ENCODE peak calls at places on chromosomes 1 and 21, in six cellular contexts. One of them, this sample, is unnamed.

GRCh38 chr1:211331011-211331709 is 4.5 kb downstream of the TRAF5 start:
- DNase-seq in A549: no peak
- DNase-seq in cardiac muscle cell: no peak
- DNase-seq in OCI-LY7: no peak
- DNase-seq in HCT116: no peak
- DNase-seq in GM12865: no peak
- DNase-seq in this sample: no peak

GRCh38 chr1:156502749-156503671 is 2.4 kb upstream of the MEF2D start:
- DNase-seq in A549: peak; percentile 96
- DNase-seq in cardiac muscle cell: peak; percentile 92
- DNase-seq in OCI-LY7: peak; percentile 30
- DNase-seq in HCT116: peak; percentile 94
- DNase-seq in GM12865: no peak
- DNase-seq in this sample: no peak

GRCh38 chr1:109739738-109740614 is 862 bp downstream of the GSTM3 start:
- DNase-seq in A549: peak; percentile 56
- DNase-seq in cardiac muscle cell: peak; percentile 70
- DNase-seq in OCI-LY7: no peak
- DNase-seq in HCT116: no peak
- DNase-seq in GM12865: peak; percentile 68
- DNase-seq in this sample: peak; percentile 82

GRCh38 chr1:154352581-154353459 is 27.5 kb downstream of the ATP8B2 start:
- DNase-seq in A549: no peak
- DNase-seq in cardiac muscle cell: peak; percentile 76
- DNase-seq in OCI-LY7: no peak
- DNase-seq in HCT116: no peak
- DNase-seq in GM12865: peak; percentile 43
- DNase-seq in this sample: peak; percentile 60

GRCh38 chr21:38679531-38679930 is 126.2 kb upstream of the ETS2 start:
- DNase-seq in A549: no peak
- DNase-seq in cardiac muscle cell: peak; percentile 73
- DNase-seq in OCI-LY7: no peak
- DNase-seq in HCT116: no peak
- DNase-seq in GM12865: peak; percentile 21
- DNase-seq in this sample: peak; percentile 48

GRCh38 chr1:173097001-173097400 is 46.3 kb upstream of the TNFSF18 start:
- DNase-seq in A549: no peak
- DNase-seq in cardiac muscle cell: no peak
- DNase-seq in OCI-LY7: no peak
- DNase-seq in HCT116: no peak
- DNase-seq in GM12865: no peak
- DNase-seq in this sample: no peak

GRCh38 chr1:21937372-21938121 is 437 bp upstream of the HSPG2 start:
- DNase-seq in A549: peak; percentile 74
- DNase-seq in cardiac muscle cell: peak; percentile 92
- DNase-seq in OCI-LY7: peak; percentile 77
- DNase-seq in HCT116: peak; percentile 60
- DNase-seq in GM12865: peak; percentile 59
- DNase-seq in this sample: peak; percentile 89

GRCh38 chr1:162251102-162251501 is 125.6 kb downstream of the SPATA46 start:
- DNase-seq in A549: no peak
- DNase-seq in cardiac muscle cell: no peak
- DNase-seq in OCI-LY7: no peak
- DNase-seq in HCT116: no peak
- DNase-seq in GM12865: no peak
- DNase-seq in this sample: no peak

GRCh38 chr1:116033322-116033721 is 57.0 kb downstream of the SLC22A15 start:
- DNase-seq in A549: no peak
- DNase-seq in cardiac muscle cell: no peak
- DNase-seq in OCI-LY7: no peak
- DNase-seq in HCT116: no peak
- DNase-seq in GM12865: no peak
- DNase-seq in this sample: no peak

GRCh38 chr1:116031299-116031698 is 55.0 kb downstream of the SLC22A15 start:
- DNase-seq in A549: no peak
- DNase-seq in cardiac muscle cell: no peak
- DNase-seq in OCI-LY7: no peak
- DNase-seq in HCT116: no peak
- DNase-seq in GM12865: no peak
- DNase-seq in this sample: no peak

GRCh38 chr1:116038679-116039078 is 62.4 kb downstream of the SLC22A15 start:
- DNase-seq in A549: no peak
- DNase-seq in cardiac muscle cell: no peak
- DNase-seq in OCI-LY7: no peak
- DNase-seq in HCT116: no peak
- DNase-seq in GM12865: no peak
- DNase-seq in this sample: no peak

GRCh38 chr1:116036255-116036654 is 59.9 kb downstream of the SLC22A15 start:
- DNase-seq in A549: no peak
- DNase-seq in cardiac muscle cell: no peak
- DNase-seq in OCI-LY7: no peak
- DNase-seq in HCT116: no peak
- DNase-seq in GM12865: no peak
- DNase-seq in this sample: no peak
- TF ChIP-seq CTCF in A549: no peak
- TF ChIP-seq CTCF in cardiac muscle cell: no peak
- TF ChIP-seq CTCF in OCI-LY7: peak; percentile 39
- TF ChIP-seq CTCF in HCT116: peak; percentile 28
- TF ChIP-seq CTCF in GM12865: no peak
- TF ChIP-seq CTCF in this sample: no peak

GRCh38 chr1:25028587-25028909 is 98.5 kb upstream of the RUNX3 start:
- DNase-seq in A549: no peak
- DNase-seq in cardiac muscle cell: no peak
- DNase-seq in OCI-LY7: no peak
- DNase-seq in HCT116: no peak
- DNase-seq in GM12865: no peak
- DNase-seq in this sample: no peak

GRCh38 chr1:25026757-25027450 is 96.8 kb upstream of the RUNX3 start:
- DNase-seq in A549: no peak
- DNase-seq in cardiac muscle cell: no peak
- DNase-seq in OCI-LY7: no peak
- DNase-seq in HCT116: no peak
- DNase-seq in GM12865: peak; percentile 78
- DNase-seq in this sample: no peak

GRCh38 chr1:25027876-25028586 is 98.0 kb upstream of the RUNX3 start:
- DNase-seq in A549: no peak
- DNase-seq in cardiac muscle cell: no peak
- DNase-seq in OCI-LY7: no peak
- DNase-seq in HCT116: no peak
- DNase-seq in GM12865: no peak
- DNase-seq in this sample: no peak

GRCh38 chr1:25030674-25031589 is 100.9 kb upstream of the RUNX3 start:
- DNase-seq in A549: no peak
- DNase-seq in cardiac muscle cell: no peak
- DNase-seq in OCI-LY7: no peak
- DNase-seq in HCT116: no peak
- DNase-seq in GM12865: peak; percentile 95
- DNase-seq in this sample: peak; percentile 80

GRCh38 chr1:25028910-25029599 is 99.0 kb upstream of the RUNX3 start:
- DNase-seq in A549: no peak
- DNase-seq in cardiac muscle cell: no peak
- DNase-seq in OCI-LY7: no peak
- DNase-seq in HCT116: no peak
- DNase-seq in GM12865: peak; percentile 86
- DNase-seq in this sample: no peak
- TF ChIP-seq CTCF in A549: no peak
- TF ChIP-seq CTCF in cardiac muscle cell: no peak
- TF ChIP-seq CTCF in OCI-LY7: no peak
- TF ChIP-seq CTCF in HCT116: no peak
- TF ChIP-seq CTCF in GM12865: no peak
- TF ChIP-seq CTCF in this sample: peak; percentile 9

DNA sequence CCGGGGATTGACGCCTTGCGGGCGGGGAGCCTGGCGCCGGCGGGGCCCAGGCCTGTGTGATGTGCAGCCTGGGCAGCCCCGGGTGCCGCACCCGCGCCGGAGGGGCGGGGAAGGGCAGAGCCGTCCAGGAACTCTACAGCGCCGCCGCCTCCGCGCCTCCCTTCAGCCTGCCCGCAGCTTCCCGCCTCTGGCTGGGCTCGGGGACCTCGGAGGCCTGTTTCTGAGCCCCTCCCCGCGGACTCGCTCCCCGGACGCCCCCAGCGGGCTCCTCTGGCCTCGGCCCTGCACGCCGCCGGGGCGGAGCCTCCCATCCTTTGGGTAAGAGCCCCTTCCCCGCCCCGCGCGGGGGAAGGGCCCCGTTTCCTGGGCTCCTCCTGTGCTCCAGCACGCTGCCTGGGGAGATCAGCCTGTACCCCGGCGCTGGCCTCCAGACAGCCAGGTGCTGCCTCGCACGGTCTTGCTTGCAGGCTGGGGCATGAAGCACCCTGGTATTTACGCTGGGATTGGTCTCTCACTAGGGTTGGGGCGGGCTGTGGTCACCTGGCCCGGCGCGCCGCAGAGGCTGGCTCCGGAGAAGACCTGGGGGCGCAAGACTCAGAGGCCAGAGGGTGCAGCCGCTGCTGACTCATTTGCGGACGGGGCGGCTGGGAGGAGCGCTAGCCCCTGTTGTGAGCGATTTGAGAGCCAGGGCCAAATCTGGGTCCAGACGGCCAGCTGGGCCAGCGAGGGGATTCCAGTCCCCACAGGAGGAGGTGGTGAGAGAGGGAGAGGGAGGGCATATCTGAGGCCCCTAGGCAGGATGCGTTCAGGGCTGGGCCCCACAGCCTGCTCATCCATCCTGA is 5.7 kb upstream of the ACOT11 start:
- DNase-seq in A549: peak; percentile 76
- DNase-seq in cardiac muscle cell: peak; percentile 68
- DNase-seq in OCI-LY7: peak; percentile 42
- DNase-seq in HCT116: peak; percentile 61
- DNase-seq in GM12865: peak; percentile 65
- DNase-seq in this sample: peak; percentile 62
- TF ChIP-seq CTCF in A549: no peak
- TF ChIP-seq CTCF in cardiac muscle cell: no peak
- TF ChIP-seq CTCF in OCI-LY7: peak; percentile 22
- TF ChIP-seq CTCF in HCT116: no peak
- TF ChIP-seq CTCF in GM12865: no peak
- TF ChIP-seq CTCF in this sample: no peak

GRCh38 chr21:15742694-15743093 is 12.9 kb downstream of the USP25 start:
- DNase-seq in A549: no peak
- DNase-seq in cardiac muscle cell: no peak
- DNase-seq in OCI-LY7: no peak
- DNase-seq in HCT116: no peak
- DNase-seq in GM12865: no peak
- DNase-seq in this sample: no peak
- TF ChIP-seq CTCF in A549: no peak
- TF ChIP-seq CTCF in cardiac muscle cell: no peak
- TF ChIP-seq CTCF in OCI-LY7: no peak
- TF ChIP-seq CTCF in HCT116: no peak
- TF ChIP-seq CTCF in GM12865: no peak
- TF ChIP-seq CTCF in this sample: no peak

GRCh38 chr1:106038260-106038659 is 1018.2 kb upstream of the PRMT6 start:
- DNase-seq in A549: no peak
- DNase-seq in cardiac muscle cell: no peak
- DNase-seq in OCI-LY7: no peak
- DNase-seq in HCT116: no peak
- DNase-seq in GM12865: no peak
- DNase-seq in this sample: no peak
- TF ChIP-seq CTCF in A549: no peak
- TF ChIP-seq CTCF in cardiac muscle cell: no peak
- TF ChIP-seq CTCF in OCI-LY7: no peak
- TF ChIP-seq CTCF in HCT116: no peak
- TF ChIP-seq CTCF in GM12865: no peak
- TF ChIP-seq CTCF in this sample: no peak

GRCh38 chr1:36650200-36651065 is 167.7 kb upstream of the CSF3R start:
- DNase-seq in A549: peak; percentile 46
- DNase-seq in cardiac muscle cell: peak; percentile 59
- DNase-seq in OCI-LY7: peak; percentile 57
- DNase-seq in HCT116: peak; percentile 60
- DNase-seq in GM12865: peak; percentile 53
- DNase-seq in this sample: peak; percentile 70
- TF ChIP-seq CTCF in A549: peak; percentile 58
- TF ChIP-seq CTCF in cardiac muscle cell: peak; percentile 97
- TF ChIP-seq CTCF in OCI-LY7: peak; percentile 95
- TF ChIP-seq CTCF in HCT116: peak; percentile 98
- TF ChIP-seq CTCF in GM12865: peak; percentile 87
- TF ChIP-seq CTCF in this sample: peak; percentile 74

DNA sequence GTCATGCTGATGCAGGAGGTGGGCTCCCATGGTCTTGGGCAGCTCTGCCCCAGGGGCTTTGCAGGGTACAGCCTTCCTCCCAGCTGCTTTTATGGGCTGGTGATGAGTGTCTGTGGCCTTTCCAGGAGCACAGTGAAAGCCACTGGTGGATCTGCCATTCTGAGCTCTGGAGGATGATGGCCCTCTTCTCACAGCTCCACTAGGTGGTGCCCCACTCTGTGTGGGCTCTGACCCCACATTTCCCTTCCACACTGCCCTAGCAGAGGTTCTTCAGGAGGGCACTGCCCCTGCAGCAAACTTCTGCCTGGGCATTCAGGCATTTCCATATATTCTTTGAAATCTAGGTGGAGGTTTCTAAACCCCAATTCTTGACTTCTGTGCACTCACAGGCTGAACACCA is 1188.6 kb downstream of the MRPL39 start:
- DNase-seq in A549: no peak
- DNase-seq in cardiac muscle cell: no peak
- DNase-seq in OCI-LY7: no peak
- DNase-seq in HCT116: no peak
- DNase-seq in GM12865: no peak
- DNase-seq in this sample: no peak
- TF ChIP-seq CTCF in A549: no peak
- TF ChIP-seq CTCF in cardiac muscle cell: no peak
- TF ChIP-seq CTCF in OCI-LY7: no peak
- TF ChIP-seq CTCF in HCT116: no peak
- TF ChIP-seq CTCF in GM12865: no peak
- TF ChIP-seq CTCF in this sample: no peak

GRCh38 chr21:21003701-21004100 is 5.5 kb downstream of the NCAM2 start:
- DNase-seq in A549: peak; percentile 16
- DNase-seq in cardiac muscle cell: peak; percentile 57
- DNase-seq in OCI-LY7: peak; percentile 1
- DNase-seq in HCT116: peak; percentile 6
- DNase-seq in GM12865: peak; percentile 2
- DNase-seq in this sample: no peak
- TF ChIP-seq CTCF in A549: no peak
- TF ChIP-seq CTCF in cardiac muscle cell: peak; percentile 52
- TF ChIP-seq CTCF in OCI-LY7: peak; percentile 60
- TF ChIP-seq CTCF in HCT116: peak; percentile 14
- TF ChIP-seq CTCF in GM12865: no peak
- TF ChIP-seq CTCF in this sample: peak; percentile 17

GRCh38 chr1:103218821-103219220 is 110.5 kb upstream of the COL11A1 start:
- DNase-seq in A549: no peak
- DNase-seq in cardiac muscle cell: no peak
- DNase-seq in OCI-LY7: no peak
- DNase-seq in HCT116: no peak
- DNase-seq in GM12865: no peak
- DNase-seq in this sample: no peak

GRCh38 chr1:103220503-103221095 is 112.3 kb upstream of the COL11A1 start:
- DNase-seq in A549: no peak
- DNase-seq in cardiac muscle cell: peak; percentile 1
- DNase-seq in OCI-LY7: no peak
- DNase-seq in HCT116: no peak
- DNase-seq in GM12865: no peak
- DNase-seq in this sample: no peak

DNA sequence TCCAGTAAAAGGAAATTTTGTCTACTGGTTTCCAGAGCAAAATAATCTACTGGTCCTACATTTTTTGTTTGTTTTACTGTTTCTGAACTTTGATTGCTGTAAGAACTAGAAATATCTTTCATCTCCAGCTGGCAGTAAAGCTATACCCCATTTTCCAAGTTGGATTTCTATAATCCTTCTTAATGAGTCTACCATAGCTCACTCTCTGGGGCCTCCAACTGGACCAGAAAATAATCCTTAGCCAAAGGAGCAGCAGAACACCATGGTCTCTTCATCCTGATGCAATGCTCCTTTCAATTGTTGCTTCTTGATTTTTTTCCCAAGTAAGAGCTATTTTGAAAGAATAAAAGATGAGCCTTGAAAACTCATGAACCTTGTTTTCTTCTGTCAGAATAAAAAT is 110.0 kb upstream of the COL11A1 start:
- DNase-seq in A549: no peak
- DNase-seq in cardiac muscle cell: no peak
- DNase-seq in OCI-LY7: no peak
- DNase-seq in HCT116: no peak
- DNase-seq in GM12865: no peak
- DNase-seq in this sample: no peak
- TF ChIP-seq CTCF in A549: no peak
- TF ChIP-seq CTCF in cardiac muscle cell: no peak
- TF ChIP-seq CTCF in OCI-LY7: no peak
- TF ChIP-seq CTCF in HCT116: no peak
- TF ChIP-seq CTCF in GM12865: no peak
- TF ChIP-seq CTCF in this sample: no peak